ENCODE peak calls at places on chromosomes 5 and 9, in ten cellular contexts. X, R, I, Y, A, N, Z, C, V and S are unnamed samples.

GRCh38 chr9:137763271-137763955 is 114.2 kb upstream of the CACNA1B start:
- DNase-seq in X (no peak), R (no peak), I (no peak), Y (no peak), A (no peak), N (no peak), Z (no peak), C (no peak), V (peak; percentile 33), S (no peak)

GRCh38 chr5:164475339-164475977 is 970.0 kb downstream of the MAT2B start:
- DNase-seq in X (no peak), R (peak; percentile 3), I (no peak), Y (peak; percentile 25), A (no peak), N (no peak), Z (peak; percentile 73), C (no peak), V (no peak), S (peak; percentile 70)

GRCh38 chr9:77014597-77015263 is 4.7 kb upstream of the FOXB2 start:
- DNase-seq in X (no peak), R (no peak), I (no peak), Y (no peak), A (no peak), N (no peak), Z (no peak), C (no peak), V (no peak), S (no peak)

GRCh38 chr5:113034182-113034773 is 57.7 kb downstream of the DCP2 start:
- DNase-seq in X (no peak), R (no peak), I (no peak), Y (no peak), A (no peak), N (no peak), Z (peak; percentile 74), C (no peak), V (no peak), S (no peak)

GRCh38 chr9:116944714-116945534 is 257.8 kb downstream of the TRIM32 start:
- DNase-seq in X (no peak), R (no peak), I (no peak), Y (no peak), A (no peak), N (no peak), Z (no peak), C (no peak), V (no peak), S (no peak)

GRCh38 chr9:33024126-33024965 is 727 bp upstream of the DNAJA1 start:
- DNase-seq in X (no peak), R (no peak), I (no peak), Y (peak; percentile 63), A (no peak), N (no peak), Z (peak; percentile 35), C (no peak), V (no peak), S (peak; percentile 40)

GRCh38 chr9:5389109-5389732 is 48.5 kb downstream of the PLGRKT start:
- DNase-seq in X (no peak), R (no peak), I (no peak), Y (no peak), A (no peak), N (no peak), Z (peak; percentile 81), C (no peak), V (no peak), S (peak; percentile 58)

GRCh38 chr5:75049581-75050274 is 2.6 kb downstream of the GCNT4 start:
- DNase-seq in X (no peak), R (peak; percentile 45), I (peak; percentile 52), Y (peak; percentile 56), A (no peak), N (peak; percentile 42), Z (peak; percentile 74), C (peak; percentile 50), V (peak; percentile 51), S (peak; percentile 81)

GRCh38 chr9:129323999-129324553 is 146.0 kb upstream of the IER5L start:
- DNase-seq in X (no peak), R (no peak), I (no peak), Y (no peak), A (no peak), N (no peak), Z (no peak), C (no peak), V (no peak), S (no peak)

GRCh38 chr5:103258957-103259704 is 568 bp downstream of the MACIR start:
- DNase-seq in X (peak; percentile 75), R (peak; percentile 62), I (peak; percentile 30), Y (peak; percentile 80), A (peak; percentile 70), N (peak; percentile 66), Z (peak; percentile 26), C (peak; percentile 58), V (peak; percentile 54), S (peak; percentile 66)

GRCh38 chr5:88732181-88732633 is 150.8 kb downstream of the MEF2C start:
- DNase-seq in X (no peak), R (no peak), I (no peak), Y (no peak), A (no peak), N (no peak), Z (peak; percentile 27), C (peak; percentile 80), V (no peak), S (no peak)

GRCh38 chr9:113425072-113425471 is 14.5 kb downstream of the C9orf43 start:
- DNase-seq in X (no peak), R (no peak), I (no peak), Y (no peak), A (no peak), N (no peak), Z (no peak), C (no peak), V (no peak), S (no peak)

GRCh38 chr5:152404494-152404893 is 585 bp downstream of the NMUR2 start:
- DNase-seq in X (no peak), R (no peak), I (no peak), Y (no peak), A (no peak), N (no peak), Z (no peak), C (no peak), V (no peak), S (no peak)

GRCh38 chr9:95920024-95920423 is 44.5 kb downstream of the ERCC6L2 start:
- DNase-seq in X (no peak), R (no peak), I (no peak), Y (no peak), A (no peak), N (no peak), Z (no peak), C (no peak), V (no peak), S (no peak)

GRCh38 chr5:5497132-5497748 is 74.8 kb downstream of the ICE1 start:
- DNase-seq in X (peak; percentile 71), R (peak; percentile 80), I (no peak), Y (peak; percentile 91), A (peak; percentile 39), N (no peak), Z (peak; percentile 67), C (peak; percentile 51), V (peak; percentile 69), S (peak; percentile 52)

GRCh38 chr5:131637694-131638093 is 2.7 kb upstream of the RAPGEF6 start:
- DNase-seq in X (no peak), R (no peak), I (no peak), Y (no peak), A (no peak), N (no peak), Z (no peak), C (no peak), V (no peak), S (no peak)

GRCh38 chr9:25003686-25004085 is 458.0 kb upstream of the IZUMO3 start:
- DNase-seq in X (no peak), R (no peak), I (no peak), Y (no peak), A (no peak), N (no peak), Z (no peak), C (no peak), V (no peak), S (no peak)

GRCh38 chr5:35209862-35210261 is 20.4 kb downstream of the PRLR start:
- DNase-seq in X (no peak), R (no peak), I (no peak), Y (no peak), A (no peak), N (no peak), Z (no peak), C (no peak), V (no peak), S (no peak)

GRCh38 chr5:177134653-177135225 is 1.2 kb downstream of the NSD1 start:
- DNase-seq in X (no peak), R (no peak), I (no peak), Y (no peak), A (no peak), N (no peak), Z (no peak), C (no peak), V (no peak), S (no peak)

GRCh38 chr5:31478901-31479300 is 53.0 kb downstream of the DROSHA start:
- DNase-seq in X (no peak), R (no peak), I (no peak), Y (no peak), A (no peak), N (no peak), Z (peak; percentile 46), C (no peak), V (no peak), S (no peak)

GRCh38 chr5:137231535-137231934 is 267.6 kb downstream of the SPOCK1 start:
- DNase-seq in X (no peak), R (no peak), I (no peak), Y (no peak), A (no peak), N (no peak), Z (peak; percentile 39), C (no peak), V (peak; percentile 12), S (peak; percentile 58)

GRCh38 chr9:7123743-7124142 is 366.0 kb downstream of the KDM4C start:
- DNase-seq in X (no peak), R (no peak), I (no peak), Y (no peak), A (no peak), N (no peak), Z (no peak), C (no peak), V (no peak), S (peak; percentile 66)

GRCh38 chr5:15502208-15502607 is 2.2 kb downstream of the FBXL7 start:
- DNase-seq in X (no peak), R (no peak), I (no peak), Y (no peak), A (no peak), N (no peak), Z (peak; percentile 64), C (no peak), V (no peak), S (no peak)

GRCh38 chr9:135226369-135227050 is 139.0 kb downstream of the OLFM1 start:
- DNase-seq in X (no peak), R (no peak), I (no peak), Y (no peak), A (no peak), N (no peak), Z (no peak), C (no peak), V (no peak), S (no peak)

GRCh38 chr9:93589688-93590087 is 13.3 kb downstream of the PHF2 start:
- DNase-seq in X (peak; percentile 52), R (no peak), I (no peak), Y (no peak), A (no peak), N (no peak), Z (no peak), C (no peak), V (no peak), S (no peak)

GRCh38 chr9:20630241-20630943 is 8.1 kb upstream of the MLLT3 start:
- DNase-seq in X (no peak), R (no peak), I (no peak), Y (no peak), A (no peak), N (no peak), Z (no peak), C (no peak), V (no peak), S (no peak)

GRCh38 chr5:128409401-128409800 is 128.6 kb downstream of the FBN2 start:
- DNase-seq in X (no peak), R (no peak), I (no peak), Y (no peak), A (no peak), N (no peak), Z (no peak), C (no peak), V (no peak), S (peak; percentile 21)

GRCh38 chr5:2699231-2699630 is 52.2 kb downstream of the IRX2 start:
- DNase-seq in X (no peak), R (no peak), I (no peak), Y (no peak), A (no peak), N (no peak), Z (no peak), C (no peak), V (no peak), S (no peak)